ENCODE peak calls at places on chromosomes 11 and 22, in six cellular contexts. S, Q, D, I, N and E are unnamed samples.
A peak's percentile ranks its signal among the peaks of the same experiment; 100 is the strongest.

GRCh38 chr11:60905047-60905446 is 1.3 kb downstream of the PRPF19 start:
- DNase-seq in S (no peak), Q (no peak), D (no peak), I (no peak), N (no peak), E (no peak)

GRCh38 chr22:36374603-36375024 is 13.2 kb downstream of the MYH9 start:
- DNase-seq in S (peak; percentile 66), Q (no peak), D (no peak), I (peak; percentile 80), N (no peak), E (no peak)

GRCh38 chr11:99066609-99067008 is 45.9 kb downstream of the CNTN5 start:
- DNase-seq in S (no peak), Q (no peak), D (no peak), I (no peak), N (no peak), E (no peak)

GRCh38 chr11:88689548-88690240 is 352.2 kb upstream of the CTSC start:
- DNase-seq in S (peak; percentile 72), Q (no peak), D (no peak), I (no peak), N (no peak), E (no peak)

GRCh38 chr11:125001849-125002248 is 47.8 kb downstream of the CCDC15 start:
- DNase-seq in S (no peak), Q (no peak), D (no peak), I (no peak), N (no peak), E (no peak)

GRCh38 chr22:28817919-28818859 is 17.8 kb upstream of the XBP1 start:
- DNase-seq in S (peak; percentile 66), Q (peak; percentile 60), D (no peak), I (no peak), N (peak; percentile 79), E (peak; percentile 94)

GRCh38 chr11:78941226-78941851 is 366.7 kb upstream of the NARS2 start:
- DNase-seq in S (no peak), Q (no peak), D (no peak), I (no peak), N (no peak), E (no peak)

GRCh38 chr11:117239295-117239694 is 6.8 kb downstream of the RNF214 start:
- DNase-seq in S (no peak), Q (no peak), D (no peak), I (no peak), N (no peak), E (no peak)

GRCh38 chr11:117205211-117205818 is 6.1 kb downstream of the TAGLN start:
- DNase-seq in S (no peak), Q (no peak), D (no peak), I (no peak), N (no peak), E (no peak)

GRCh38 chr22:32202539-32203180 is 2.2 kb downstream of the RFPL2 start:
- DNase-seq in S (peak; percentile 71), Q (no peak), D (no peak), I (peak; percentile 50), N (peak; percentile 68), E (peak; percentile 53)

GRCh38 chr11:19370100-19370861 is 129.5 kb upstream of the E2F8 start:
- DNase-seq in S (no peak), Q (peak; percentile 86), D (no peak), I (no peak), N (no peak), E (no peak)

GRCh38 chr11:64767344-64768299 is 7.8 kb upstream of the PYGM start:
- DNase-seq in S (peak; percentile 77), Q (peak; percentile 86), D (peak; percentile 26), I (peak; percentile 45), N (peak; percentile 67), E (no peak)

GRCh38 chr11:131253142-131253884 is 117.1 kb upstream of the NTM start:
- DNase-seq in S (no peak), Q (no peak), D (no peak), I (no peak), N (no peak), E (no peak)

GRCh38 chr11:93732237-93732892 is 8.9 kb downstream of the TAF1D start:
- DNase-seq in S (no peak), Q (no peak), D (no peak), I (no peak), N (no peak), E (no peak)
- TF ChIP-seq POLR2AphosphoS5 in S (no peak), Q (no peak), D (peak; percentile 52), I (peak; percentile 4), N (peak; percentile 57), E (no peak)

GRCh38 chr11:829946-830294 is 2.2 kb downstream of the CRACR2B start:
- DNase-seq in S (no peak), Q (no peak), D (no peak), I (no peak), N (no peak), E (no peak)

GRCh38 chr11:830295-831131 is 2.2 kb upstream of the CD151 start:
- DNase-seq in S (peak; percentile 84), Q (no peak), D (peak; percentile 80), I (no peak), N (peak; percentile 74), E (peak; percentile 71)

GRCh38 chr11:828501-829115 is 889 bp downstream of the CRACR2B start:
- DNase-seq in S (no peak), Q (no peak), D (no peak), I (no peak), N (no peak), E (no peak)

GRCh38 chr11:827861-828167 is at the start of gene CRACR2B:
- DNase-seq in S (peak; percentile 85), Q (no peak), D (no peak), I (no peak), N (no peak), E (no peak)

DNA sequence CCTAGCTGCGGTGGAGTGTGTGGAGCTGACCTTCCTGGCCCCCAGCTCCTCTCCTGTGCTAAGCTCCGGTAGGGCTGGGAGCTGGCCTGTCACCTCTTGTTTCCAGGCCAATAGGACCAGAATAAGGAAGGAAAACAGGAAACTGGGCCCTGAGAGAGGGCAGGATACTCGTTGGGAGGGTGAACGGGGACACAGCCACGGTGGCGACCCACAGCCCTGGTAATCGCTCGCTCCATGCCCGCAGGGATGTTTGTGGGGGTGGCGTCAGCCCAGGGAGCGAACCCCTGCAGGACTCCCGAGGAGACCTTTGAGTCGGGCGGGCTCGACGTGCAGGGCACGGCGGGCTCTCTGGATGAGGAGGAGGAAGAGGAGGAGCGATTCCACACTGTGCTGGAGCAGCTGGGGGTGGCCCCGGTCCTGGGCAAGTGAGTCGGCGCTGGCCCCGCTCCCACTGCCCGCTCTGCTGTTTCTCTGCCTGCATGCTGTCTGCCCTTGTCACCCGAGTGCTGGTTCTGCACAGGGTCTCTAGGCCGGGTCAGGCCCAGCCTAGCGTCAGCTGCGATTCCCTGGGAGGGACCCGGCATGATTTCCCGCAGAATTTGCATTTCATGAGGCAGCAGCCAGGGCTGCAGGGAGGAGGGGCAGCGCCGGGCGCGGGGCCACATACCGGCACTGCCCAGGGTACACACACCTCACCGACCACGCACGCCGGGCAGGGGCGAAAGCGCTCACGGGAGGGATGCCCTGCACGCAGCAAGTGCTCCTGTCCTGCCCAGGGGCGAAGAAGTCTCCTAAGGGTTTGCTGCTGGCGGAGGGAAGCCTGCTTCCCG is 1.6 kb downstream of the CRACR2B start:
- DNase-seq in S (peak; percentile 58), Q (no peak), D (no peak), I (no peak), N (no peak), E (no peak)
- TF ChIP-seq POLR2AphosphoS5 in S (no peak), Q (peak; percentile 11), D (no peak), I (no peak), N (no peak), E (no peak)

GRCh38 chr22:41573677-41574264 is 13.0 kb downstream of the CSDC2 start:
- DNase-seq in S (no peak), Q (no peak), D (no peak), I (no peak), N (no peak), E (no peak)

GRCh38 chr22:41571786-41572185 is 11.0 kb downstream of the CSDC2 start:
- DNase-seq in S (no peak), Q (no peak), D (no peak), I (no peak), N (no peak), E (no peak)

GRCh38 chr22:41575533-41575932 is 14.1 kb downstream of the PMM1 start:
- DNase-seq in S (no peak), Q (no peak), D (no peak), I (no peak), N (no peak), E (no peak)

GRCh38 chr22:41576877-41577276 is 12.8 kb downstream of the PMM1 start:
- DNase-seq in S (peak; percentile 21), Q (no peak), D (peak; percentile 50), I (peak; percentile 35), N (peak; percentile 82), E (no peak)

GRCh38 chr22:41574847-41575381 is 14.1 kb downstream of the CSDC2 start:
- DNase-seq in S (peak; percentile 44), Q (peak; percentile 94), D (no peak), I (no peak), N (no peak), E (no peak)
- TF ChIP-seq POLR2AphosphoS5 in S (peak; percentile 5), Q (peak; percentile 57), D (no peak), I (no peak), N (no peak), E (no peak)

DNA sequence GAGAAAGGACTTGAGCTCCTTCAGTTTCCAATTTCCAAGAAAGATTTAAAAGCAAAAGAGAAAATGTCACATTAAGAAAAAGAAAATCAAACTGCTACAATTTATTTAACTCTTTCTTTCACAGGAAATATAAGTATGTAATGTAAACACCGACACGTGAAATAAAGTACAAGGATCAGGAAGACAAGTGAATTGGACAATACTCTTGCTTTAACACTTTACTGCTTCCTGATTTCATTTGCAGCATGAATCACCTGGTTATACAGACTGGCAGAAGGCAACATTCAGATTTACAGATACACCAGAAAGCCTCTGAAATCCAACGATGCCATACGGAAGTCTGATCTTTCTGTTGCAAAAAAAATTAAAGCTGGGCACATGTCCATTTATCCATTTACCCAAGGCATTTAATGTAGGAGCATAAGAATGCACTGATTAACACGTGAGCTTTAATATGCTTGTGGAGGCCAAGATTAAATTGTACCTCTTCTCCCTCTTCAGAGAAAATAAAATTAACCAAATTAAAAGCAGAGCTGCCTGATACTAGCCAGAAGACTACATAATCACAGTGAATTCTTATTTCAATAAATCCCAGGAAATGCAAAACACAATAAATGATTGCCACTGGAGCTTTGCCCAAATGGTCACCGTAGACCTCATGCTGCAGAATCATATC is 16.1 kb upstream of the PPP2R1B start:
- DNase-seq in S (no peak), Q (no peak), D (no peak), I (no peak), N (no peak), E (no peak)
- TF ChIP-seq POLR2AphosphoS5 in S (no peak), Q (no peak), D (no peak), I (no peak), N (no peak), E (no peak)

DNA sequence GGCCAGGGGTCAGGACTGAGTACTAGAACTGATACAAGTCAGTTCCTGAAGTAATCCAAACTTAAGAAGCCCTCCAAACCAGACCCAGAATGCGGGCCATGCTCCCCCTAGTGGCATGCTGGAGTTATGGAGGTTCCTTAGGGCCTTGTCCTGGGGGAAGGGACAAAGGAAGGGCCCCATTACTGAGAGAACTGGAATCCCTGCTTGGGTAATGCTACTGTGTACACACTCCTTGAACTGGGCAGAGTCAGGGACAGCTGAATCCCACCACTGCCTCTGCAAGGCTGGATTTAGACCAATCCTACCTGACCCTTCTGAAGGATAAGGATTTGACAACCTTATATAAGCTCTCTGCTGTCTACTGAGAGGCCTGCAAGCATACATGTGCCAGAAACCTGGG is 97.3 kb upstream of the AKIP1 start:
- DNase-seq in S (peak; percentile 80), Q (peak; percentile 92), D (peak; percentile 63), I (peak; percentile 73), N (peak; percentile 83), E (peak; percentile 35)
- TF ChIP-seq POLR2AphosphoS5 in S (peak; percentile 23), Q (peak; percentile 50), D (no peak), I (no peak), N (no peak), E (peak; percentile 52)